ENCODE peak calls at places on chromosomes 11 and 22, in nine cellular contexts. One of them, this sample, is unnamed.

GRCh38 chr11:8748317-8748716 is 65.7 kb downstream of the RPL27A start:
- DNase-seq in HCT116: no peak
- DNase-seq in CD8-positive, alpha-beta memory T cell: no peak
- DNase-seq in GM23248: no peak
- DNase-seq in upper lobe of right lung: no peak
- DNase-seq in colonic mucosa: no peak
- DNase-seq in cardiac muscle cell: no peak
- DNase-seq in vagina: no peak
- DNase-seq in pancreas: peak; percentile 2
- DNase-seq in this sample: no peak

GRCh38 chr11:14542384-14542783 is 22.2 kb upstream of the PSMA1 start:
- DNase-seq in HCT116: no peak
- DNase-seq in CD8-positive, alpha-beta memory T cell: no peak
- DNase-seq in GM23248: no peak
- DNase-seq in upper lobe of right lung: no peak
- DNase-seq in colonic mucosa: no peak
- DNase-seq in cardiac muscle cell: no peak
- DNase-seq in vagina: no peak
- DNase-seq in pancreas: no peak
- DNase-seq in this sample: no peak

GRCh38 chr11:86468169-86468568 is 93.5 kb downstream of the CCDC81 start:
- DNase-seq in HCT116: no peak
- DNase-seq in CD8-positive, alpha-beta memory T cell: no peak
- DNase-seq in GM23248: no peak
- DNase-seq in upper lobe of right lung: no peak
- DNase-seq in colonic mucosa: no peak
- DNase-seq in cardiac muscle cell: no peak
- DNase-seq in vagina: no peak
- DNase-seq in pancreas: no peak
- DNase-seq in this sample: no peak

GRCh38 chr11:84720706-84721402 is 906.3 kb downstream of the DLG2 start:
- DNase-seq in HCT116: no peak
- DNase-seq in CD8-positive, alpha-beta memory T cell: no peak
- DNase-seq in GM23248: peak; percentile 19
- DNase-seq in upper lobe of right lung: peak; percentile 69
- DNase-seq in colonic mucosa: peak; percentile 29
- DNase-seq in cardiac muscle cell: peak; percentile 27
- DNase-seq in vagina: no peak
- DNase-seq in pancreas: peak; percentile 77
- DNase-seq in this sample: no peak

GRCh38 chr11:66157182-66157864 is 87.3 kb downstream of the PACS1 start:
- DNase-seq in HCT116: no peak
- DNase-seq in CD8-positive, alpha-beta memory T cell: no peak
- DNase-seq in GM23248: peak; percentile 32
- DNase-seq in upper lobe of right lung: no peak
- DNase-seq in colonic mucosa: no peak
- DNase-seq in cardiac muscle cell: peak; percentile 4
- DNase-seq in vagina: no peak
- DNase-seq in pancreas: no peak
- DNase-seq in this sample: no peak

GRCh38 chr22:26783886-26784285 is 126.5 kb downstream of the MIAT start:
- DNase-seq in HCT116: no peak
- DNase-seq in CD8-positive, alpha-beta memory T cell: no peak
- DNase-seq in GM23248: no peak
- DNase-seq in upper lobe of right lung: no peak
- DNase-seq in colonic mucosa: no peak
- DNase-seq in cardiac muscle cell: peak; percentile 25
- DNase-seq in vagina: no peak
- DNase-seq in pancreas: no peak
- DNase-seq in this sample: no peak

GRCh38 chr22:26214466-26214865 is 45.2 kb downstream of the SEZ6L start:
- DNase-seq in HCT116: no peak
- DNase-seq in CD8-positive, alpha-beta memory T cell: no peak
- DNase-seq in GM23248: no peak
- DNase-seq in upper lobe of right lung: no peak
- DNase-seq in colonic mucosa: no peak
- DNase-seq in cardiac muscle cell: no peak
- DNase-seq in vagina: no peak
- DNase-seq in pancreas: no peak
- DNase-seq in this sample: no peak

GRCh38 chr22:42933783-42934144 is 76.7 kb upstream of the ARFGAP3 start:
- DNase-seq in HCT116: no peak
- DNase-seq in CD8-positive, alpha-beta memory T cell: no peak
- DNase-seq in GM23248: peak; percentile 97
- DNase-seq in upper lobe of right lung: no peak
- DNase-seq in colonic mucosa: no peak
- DNase-seq in cardiac muscle cell: peak; percentile 93
- DNase-seq in vagina: no peak
- DNase-seq in pancreas: no peak
- DNase-seq in this sample: peak; percentile 94

GRCh38 chr11:73192272-73192671 is 25.8 kb upstream of the P2RY2 start:
- DNase-seq in HCT116: peak; percentile 56
- DNase-seq in CD8-positive, alpha-beta memory T cell: no peak
- DNase-seq in GM23248: no peak
- DNase-seq in upper lobe of right lung: peak; percentile 73
- DNase-seq in colonic mucosa: no peak
- DNase-seq in cardiac muscle cell: no peak
- DNase-seq in vagina: no peak
- DNase-seq in pancreas: no peak
- DNase-seq in this sample: no peak

GRCh38 chr11:77467233-77467632 is 6.7 kb downstream of the PAK1 start:
- DNase-seq in HCT116: no peak
- DNase-seq in CD8-positive, alpha-beta memory T cell: no peak
- DNase-seq in GM23248: peak; percentile 7
- DNase-seq in upper lobe of right lung: no peak
- DNase-seq in colonic mucosa: no peak
- DNase-seq in cardiac muscle cell: no peak
- DNase-seq in vagina: no peak
- DNase-seq in pancreas: no peak
- DNase-seq in this sample: no peak

GRCh38 chr22:46072030-46072881 is 78.1 kb upstream of the PPARA start:
- DNase-seq in HCT116: no peak
- DNase-seq in CD8-positive, alpha-beta memory T cell: peak; percentile 51
- DNase-seq in GM23248: peak; percentile 92
- DNase-seq in upper lobe of right lung: peak; percentile 93
- DNase-seq in colonic mucosa: peak; percentile 73
- DNase-seq in cardiac muscle cell: peak; percentile 70
- DNase-seq in vagina: no peak
- DNase-seq in pancreas: peak; percentile 85
- DNase-seq in this sample: peak; percentile 83

GRCh38 chr11:134583397-134583990 is 171.5 kb upstream of the B3GAT1 start:
- DNase-seq in HCT116: no peak
- DNase-seq in CD8-positive, alpha-beta memory T cell: no peak
- DNase-seq in GM23248: no peak
- DNase-seq in upper lobe of right lung: no peak
- DNase-seq in colonic mucosa: no peak
- DNase-seq in cardiac muscle cell: no peak
- DNase-seq in vagina: peak; percentile 29
- DNase-seq in pancreas: no peak
- DNase-seq in this sample: no peak

GRCh38 chr11:91528965-91529364 is 695.7 kb upstream of the FAT3 start:
- DNase-seq in HCT116: no peak
- DNase-seq in CD8-positive, alpha-beta memory T cell: no peak
- DNase-seq in GM23248: no peak
- DNase-seq in upper lobe of right lung: no peak
- DNase-seq in colonic mucosa: no peak
- DNase-seq in cardiac muscle cell: no peak
- DNase-seq in vagina: no peak
- DNase-seq in pancreas: no peak
- DNase-seq in this sample: no peak

GRCh38 chr11:12281571-12282478 is 95.5 kb upstream of the PARVA start:
- DNase-seq in HCT116: peak; percentile 58
- DNase-seq in CD8-positive, alpha-beta memory T cell: peak; percentile 84
- DNase-seq in GM23248: peak; percentile 83
- DNase-seq in upper lobe of right lung: peak; percentile 85
- DNase-seq in colonic mucosa: peak; percentile 90
- DNase-seq in cardiac muscle cell: peak; percentile 88
- DNase-seq in vagina: peak; percentile 90
- DNase-seq in pancreas: peak; percentile 92
- DNase-seq in this sample: peak; percentile 94

GRCh38 chr11:119306373-119306890 is 10.5 kb downstream of the MCAM start:
- DNase-seq in HCT116: no peak
- DNase-seq in CD8-positive, alpha-beta memory T cell: no peak
- DNase-seq in GM23248: peak; percentile 39
- DNase-seq in upper lobe of right lung: no peak
- DNase-seq in colonic mucosa: no peak
- DNase-seq in cardiac muscle cell: peak; percentile 46
- DNase-seq in vagina: no peak
- DNase-seq in pancreas: no peak
- DNase-seq in this sample: peak; percentile 92

GRCh38 chr11:98455500-98456186 is 565.1 kb upstream of the CNTN5 start:
- DNase-seq in HCT116: no peak
- DNase-seq in CD8-positive, alpha-beta memory T cell: no peak
- DNase-seq in GM23248: no peak
- DNase-seq in upper lobe of right lung: no peak
- DNase-seq in colonic mucosa: no peak
- DNase-seq in cardiac muscle cell: no peak
- DNase-seq in vagina: no peak
- DNase-seq in pancreas: no peak
- DNase-seq in this sample: no peak

GRCh38 chr11:58285483-58286040 is 17.5 kb upstream of the OR10W1 start:
- DNase-seq in HCT116: no peak
- DNase-seq in CD8-positive, alpha-beta memory T cell: no peak
- DNase-seq in GM23248: no peak
- DNase-seq in upper lobe of right lung: no peak
- DNase-seq in colonic mucosa: no peak
- DNase-seq in cardiac muscle cell: no peak
- DNase-seq in vagina: no peak
- DNase-seq in pancreas: no peak
- DNase-seq in this sample: no peak

GRCh38 chr11:83816572-83817187 is 530.5 kb upstream of the CCDC90B start:
- DNase-seq in HCT116: no peak
- DNase-seq in CD8-positive, alpha-beta memory T cell: no peak
- DNase-seq in GM23248: peak; percentile 68
- DNase-seq in upper lobe of right lung: no peak
- DNase-seq in colonic mucosa: no peak
- DNase-seq in cardiac muscle cell: peak; percentile 41
- DNase-seq in vagina: no peak
- DNase-seq in pancreas: no peak
- DNase-seq in this sample: no peak

GRCh38 chr11:45580399-45580798 is 85.0 kb downstream of the CHST1 start:
- DNase-seq in HCT116: no peak
- DNase-seq in CD8-positive, alpha-beta memory T cell: no peak
- DNase-seq in GM23248: peak; percentile 50
- DNase-seq in upper lobe of right lung: peak; percentile 37
- DNase-seq in colonic mucosa: no peak
- DNase-seq in cardiac muscle cell: peak; percentile 69
- DNase-seq in vagina: no peak
- DNase-seq in pancreas: no peak
- DNase-seq in this sample: peak; percentile 93

GRCh38 chr22:50119169-50119767 is 29.5 kb downstream of the MOV10L1 start:
- DNase-seq in HCT116: no peak
- DNase-seq in CD8-positive, alpha-beta memory T cell: no peak
- DNase-seq in GM23248: no peak
- DNase-seq in upper lobe of right lung: no peak
- DNase-seq in colonic mucosa: no peak
- DNase-seq in cardiac muscle cell: no peak
- DNase-seq in vagina: no peak
- DNase-seq in pancreas: no peak
- DNase-seq in this sample: no peak

DNA sequence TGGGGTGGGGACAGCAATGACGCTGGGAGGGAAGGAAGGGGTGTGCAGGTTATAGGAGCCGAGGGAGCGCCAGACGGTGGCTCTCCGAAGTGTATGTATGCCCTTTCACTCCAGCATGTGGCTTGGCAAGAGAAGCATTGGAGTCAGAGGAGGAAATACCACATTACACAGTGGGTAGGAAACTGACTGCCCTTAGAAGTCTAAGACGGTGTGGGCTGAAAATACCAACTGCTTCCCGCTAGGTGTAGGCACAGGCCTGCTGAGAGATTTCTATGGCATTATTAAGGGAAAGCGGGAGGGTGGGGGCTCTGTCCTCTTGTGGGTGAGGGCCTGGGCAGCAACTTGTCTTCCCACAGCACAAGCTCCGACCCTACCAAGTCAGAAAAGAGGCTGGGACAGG is 44.7 kb downstream of the CACNG2 start:
- DNase-seq in HCT116: no peak
- DNase-seq in CD8-positive, alpha-beta memory T cell: no peak
- DNase-seq in GM23248: peak; percentile 10
- DNase-seq in upper lobe of right lung: no peak
- DNase-seq in colonic mucosa: no peak
- DNase-seq in cardiac muscle cell: peak; percentile 6
- DNase-seq in vagina: no peak
- DNase-seq in pancreas: no peak
- DNase-seq in this sample: no peak
- H3K9me3 ChIP-seq in HCT116: no peaks in the 10 kb centered on the region
- H3K9me3 ChIP-seq in CD8-positive, alpha-beta memory T cell: no peaks in the 10 kb centered on the region
- H3K9me3 ChIP-seq in GM23248: no peaks in the 10 kb centered on the region
- H3K9me3 ChIP-seq in upper lobe of right lung: no peaks in the 10 kb centered on the region
- H3K9me3 ChIP-seq in colonic mucosa: no peaks in the 10 kb centered on the region
- H3K9me3 ChIP-seq in cardiac muscle cell: no peaks in the 10 kb centered on the region
- H3K9me3 ChIP-seq in vagina: no peaks in the 10 kb centered on the region
- H3K9me3 ChIP-seq in pancreas: no peaks in the 10 kb centered on the region
- H3K9me3 ChIP-seq in this sample: no peaks in the 10 kb centered on the region

GRCh38 chr11:70660889-70661197 is 262.5 kb downstream of the CTTN start:
- DNase-seq in HCT116: no peak
- DNase-seq in CD8-positive, alpha-beta memory T cell: no peak
- DNase-seq in GM23248: no peak
- DNase-seq in upper lobe of right lung: no peak
- DNase-seq in colonic mucosa: no peak
- DNase-seq in cardiac muscle cell: no peak
- DNase-seq in vagina: no peak
- DNase-seq in pancreas: no peak
- DNase-seq in this sample: peak; percentile 41
- H3K27me3 ChIP-seq in HCT116: no peaks in the 10 kb centered on the region
- H3K27me3 ChIP-seq in CD8-positive, alpha-beta memory T cell: peaks cover 5% of the 10 kb centered on the region
- H3K27me3 ChIP-seq in GM23248: no peaks in the 10 kb centered on the region
- H3K27me3 ChIP-seq in upper lobe of right lung: peaks cover 32% of the 10 kb centered on the region
- H3K27me3 ChIP-seq in colonic mucosa: no peaks in the 10 kb centered on the region
- H3K27me3 ChIP-seq in cardiac muscle cell: peaks cover 31% of the 10 kb centered on the region
- H3K27me3 ChIP-seq in vagina: peaks cover 5% of the 10 kb centered on the region
- H3K27me3 ChIP-seq in pancreas: no peaks in the 10 kb centered on the region
- H3K27me3 ChIP-seq in this sample: peaks cover 14% of the 10 kb centered on the region

GRCh38 chr11:34897171-34897870 is 18.9 kb downstream of the APIP start:
- DNase-seq in HCT116: no peak
- DNase-seq in CD8-positive, alpha-beta memory T cell: no peak
- DNase-seq in GM23248: no peak
- DNase-seq in upper lobe of right lung: no peak
- DNase-seq in colonic mucosa: no peak
- DNase-seq in cardiac muscle cell: no peak
- DNase-seq in vagina: no peak
- DNase-seq in pancreas: no peak
- DNase-seq in this sample: peak; percentile 22
- H3K9me3 ChIP-seq in HCT116: no peaks in the 10 kb centered on the region
- H3K9me3 ChIP-seq in CD8-positive, alpha-beta memory T cell: peaks cover 33% of the 10 kb centered on the region
- H3K9me3 ChIP-seq in GM23248: no peaks in the 10 kb centered on the region
- H3K9me3 ChIP-seq in upper lobe of right lung: peaks cover 18% of the 10 kb centered on the region
- H3K9me3 ChIP-seq in colonic mucosa: peaks cover 3% of the 10 kb centered on the region
- H3K9me3 ChIP-seq in cardiac muscle cell: no peaks in the 10 kb centered on the region
- H3K9me3 ChIP-seq in vagina: peaks cover 14% of the 10 kb centered on the region
- H3K9me3 ChIP-seq in pancreas: no peaks in the 10 kb centered on the region
- H3K9me3 ChIP-seq in this sample: peaks cover 17% of the 10 kb centered on the region

DNA sequence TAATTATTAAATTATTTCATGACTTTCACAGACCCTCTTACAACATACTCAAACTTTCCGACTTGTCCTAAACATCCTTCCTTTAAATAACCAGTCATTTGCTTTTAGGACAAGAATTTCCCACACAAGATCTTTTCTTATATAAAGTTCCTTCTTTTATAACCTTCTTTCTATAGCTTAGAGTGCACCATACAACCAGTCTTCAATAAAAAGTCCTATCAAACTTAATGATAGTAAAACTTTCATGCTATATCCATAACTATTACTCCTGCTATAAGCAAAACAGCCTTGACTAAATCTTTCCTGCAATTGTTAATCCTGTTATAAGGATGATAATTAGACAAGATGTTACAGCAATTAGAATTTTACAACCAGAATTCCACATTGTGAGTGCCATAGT is 47.4 kb downstream of the ZNF280B start:
- DNase-seq in HCT116: no peak
- DNase-seq in CD8-positive, alpha-beta memory T cell: no peak
- DNase-seq in GM23248: no peak
- DNase-seq in upper lobe of right lung: no peak
- DNase-seq in colonic mucosa: no peak
- DNase-seq in cardiac muscle cell: no peak
- DNase-seq in vagina: no peak
- DNase-seq in pancreas: no peak
- DNase-seq in this sample: no peak
- H3K27me3 ChIP-seq in HCT116: no peaks in the 10 kb centered on the region
- H3K27me3 ChIP-seq in CD8-positive, alpha-beta memory T cell: peaks cover 7% of the 10 kb centered on the region
- H3K27me3 ChIP-seq in GM23248: peaks cover 16% of the 10 kb centered on the region
- H3K27me3 ChIP-seq in upper lobe of right lung: peaks cover 37% of the 10 kb centered on the region
- H3K27me3 ChIP-seq in colonic mucosa: no peaks in the 10 kb centered on the region
- H3K27me3 ChIP-seq in cardiac muscle cell: no peaks in the 10 kb centered on the region
- H3K27me3 ChIP-seq in vagina: no peaks in the 10 kb centered on the region
- H3K27me3 ChIP-seq in pancreas: no peaks in the 10 kb centered on the region
- H3K27me3 ChIP-seq in this sample: peaks cover 6% of the 10 kb centered on the region